ENCODE peak calls at places on chromosome 18, in seven cellular contexts. A, D, I, U, H, G and W are unnamed samples.
A peak's percentile ranks its signal among the peaks of the same experiment; 100 is the strongest.

GRCh38 chr18:55477537-55478300 is 110.3 kb downstream of the TCF4 start:
- DNase-seq in A (no peak), D (no peak), I (peak; percentile 74), U (no peak), H (peak; percentile 37), G (no peak), W (peak; percentile 20)

GRCh38 chr18:7202119-7202680 is 28.7 kb upstream of the LRRC30 start:
- DNase-seq in A (no peak), D (no peak), I (no peak), U (peak; percentile 40), H (no peak), G (no peak), W (no peak)

GRCh38 chr18:48640566-48641270 is 101.9 kb downstream of the CTIF start:
- DNase-seq in A (no peak), D (no peak), I (peak; percentile 27), U (no peak), H (no peak), G (no peak), W (no peak)

GRCh38 chr18:41713969-41714700 is 240.9 kb upstream of the PIK3C3 start:
- DNase-seq in A (no peak), D (no peak), I (no peak), U (no peak), H (no peak), G (no peak), W (no peak)

GRCh38 chr18:58682429-58683069 is 11.3 kb downstream of the MALT1 start:
- DNase-seq in A (no peak), D (peak; percentile 60), I (peak; percentile 76), U (no peak), H (no peak), G (no peak), W (no peak)

GRCh38 chr18:35661483-35662146 is 80.1 kb downstream of the GALNT1 start:
- DNase-seq in A (no peak), D (no peak), I (peak; percentile 4), U (peak; percentile 8), H (peak; percentile 18), G (no peak), W (no peak)

GRCh38 chr18:46387426-46388131 is 269.4 kb downstream of the LOXHD1 start:
- DNase-seq in A (no peak), D (no peak), I (peak; percentile 14), U (peak; percentile 38), H (no peak), G (peak; percentile 67), W (no peak)

GRCh38 chr18:5180254-5180653 is 16.8 kb downstream of the AKAIN1 start:
- DNase-seq in A (no peak), D (no peak), I (no peak), U (no peak), H (no peak), G (no peak), W (no peak)

GRCh38 chr18:61850756-61851155 is 42.1 kb downstream of the RNF152 start:
- DNase-seq in A (no peak), D (no peak), I (no peak), U (no peak), H (no peak), G (no peak), W (no peak)

GRCh38 chr18:12246849-12247808 is 7.0 kb upstream of the CIDEA start:
- DNase-seq in A (no peak), D (peak; percentile 50), I (no peak), U (peak; percentile 63), H (no peak), G (no peak), W (peak; percentile 22)

GRCh38 chr18:54671291-54671881 is 80.3 kb downstream of the DYNAP start:
- DNase-seq in A (peak; percentile 48), D (peak; percentile 21), I (peak; percentile 33), U (peak; percentile 39), H (peak; percentile 27), G (no peak), W (no peak)

GRCh38 chr18:48801728-48802542 is 148.8 kb downstream of the SMAD7 start:
- DNase-seq in A (no peak), D (no peak), I (no peak), U (no peak), H (no peak), G (peak; percentile 6), W (peak; percentile 25)

GRCh38 chr18:66635342-66635741 is 31.5 kb upstream of the CDH19 start:
- DNase-seq in A (no peak), D (no peak), I (no peak), U (no peak), H (no peak), G (no peak), W (no peak)

GRCh38 chr18:79510046-79510685 is 114.4 kb downstream of the NFATC1 start:
- DNase-seq in A (no peak), D (no peak), I (no peak), U (no peak), H (no peak), G (no peak), W (no peak)

GRCh38 chr18:12296087-12296403 is 12.0 kb upstream of the TUBB6 start:
- DNase-seq in A (no peak), D (no peak), I (peak; percentile 28), U (no peak), H (no peak), G (no peak), W (peak; percentile 31)

GRCh38 chr18:13618760-13619438 is 107.5 kb downstream of the FAM210A start:
- DNase-seq in A (no peak), D (no peak), I (no peak), U (no peak), H (no peak), G (no peak), W (no peak)

GRCh38 chr18:9613550-9614400 is 584 bp downstream of the PPP4R1 start:
- DNase-seq in A (no peak), D (peak; percentile 52), I (peak; percentile 58), U (peak; percentile 80), H (peak; percentile 64), G (peak; percentile 62), W (peak; percentile 56)
- TF ChIP-seq CTCF in A (no peak), D (no peak), I (no peak), U (peak; percentile 13), H (peak; percentile 23), G (no peak), W (no peak)

DNA sequence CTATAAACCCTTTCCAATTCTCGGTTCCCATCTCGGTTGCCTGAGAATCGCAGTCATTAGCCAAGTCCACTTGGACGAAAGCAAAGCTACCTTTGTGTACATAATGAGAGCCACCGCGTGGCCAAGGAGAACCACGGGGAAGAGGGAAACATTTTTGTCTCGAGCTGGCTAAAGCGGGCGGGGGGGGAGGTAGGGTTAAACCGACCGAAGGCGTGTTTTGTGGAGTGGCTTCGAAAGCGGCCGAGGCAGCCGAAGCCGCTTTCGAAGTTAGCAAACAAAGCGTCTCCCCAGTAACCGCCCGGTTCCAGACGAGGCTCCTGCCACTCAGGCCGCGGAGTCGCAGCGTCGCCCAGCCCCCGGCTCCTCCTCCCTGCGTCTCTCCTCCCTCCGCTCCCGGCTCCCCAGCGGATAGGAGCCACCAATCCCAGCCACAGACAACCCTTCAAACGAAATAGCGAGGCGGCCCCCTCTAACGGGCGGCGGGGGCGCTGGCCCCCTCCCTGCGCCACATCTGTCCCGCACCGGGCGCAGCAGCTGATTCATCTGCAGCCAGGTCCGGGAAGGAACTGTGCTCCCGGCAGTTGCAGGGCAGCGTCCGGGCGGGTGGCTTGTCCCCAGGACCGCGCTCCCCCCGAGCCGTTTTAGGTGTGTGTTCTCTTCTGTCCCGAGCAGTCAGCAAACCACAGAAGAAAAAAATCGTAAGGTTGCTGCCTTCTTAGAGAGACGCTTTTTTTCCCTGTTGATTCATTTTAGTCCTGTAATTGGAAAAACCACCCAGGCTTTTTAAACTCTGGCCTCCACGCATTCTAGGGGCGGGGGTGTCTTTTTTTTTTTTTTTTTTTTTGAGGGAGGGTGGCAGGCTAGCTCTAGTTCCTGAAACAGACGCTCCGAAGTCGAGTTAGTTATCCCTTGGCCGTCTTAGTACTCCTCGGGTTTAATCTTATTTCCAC is 1.8 kb upstream of the TGIF1 start:
- DNase-seq in A (peak; percentile 67), D (peak; percentile 95), I (peak; percentile 97), U (peak; percentile 88), H (peak; percentile 84), G (peak; percentile 96), W (peak; percentile 92)
- TF ChIP-seq CTCF in A (peak; percentile 3), D (peak; percentile 19), I (peak; percentile 21), U (peak; percentile 26), H (peak; percentile 25), G (no peak), W (no peak)

GRCh38 chr18:22560797-22561196 is 143.1 kb upstream of the CTAGE1 start:
- DNase-seq in A (no peak), D (no peak), I (no peak), U (no peak), H (no peak), G (no peak), W (no peak)

GRCh38 chr18:22564036-22564435 is 146.3 kb upstream of the CTAGE1 start:
- DNase-seq in A (no peak), D (no peak), I (peak; percentile 98), U (no peak), H (no peak), G (no peak), W (no peak)

GRCh38 chr18:22559414-22560282 is 141.9 kb upstream of the CTAGE1 start:
- DNase-seq in A (peak; percentile 20), D (peak; percentile 59), I (peak; percentile 79), U (peak; percentile 74), H (peak; percentile 46), G (peak; percentile 10), W (peak; percentile 36)

GRCh38 chr18:22560283-22560627 is 142.5 kb upstream of the CTAGE1 start:
- DNase-seq in A (no peak), D (no peak), I (no peak), U (no peak), H (no peak), G (no peak), W (no peak)

DNA sequence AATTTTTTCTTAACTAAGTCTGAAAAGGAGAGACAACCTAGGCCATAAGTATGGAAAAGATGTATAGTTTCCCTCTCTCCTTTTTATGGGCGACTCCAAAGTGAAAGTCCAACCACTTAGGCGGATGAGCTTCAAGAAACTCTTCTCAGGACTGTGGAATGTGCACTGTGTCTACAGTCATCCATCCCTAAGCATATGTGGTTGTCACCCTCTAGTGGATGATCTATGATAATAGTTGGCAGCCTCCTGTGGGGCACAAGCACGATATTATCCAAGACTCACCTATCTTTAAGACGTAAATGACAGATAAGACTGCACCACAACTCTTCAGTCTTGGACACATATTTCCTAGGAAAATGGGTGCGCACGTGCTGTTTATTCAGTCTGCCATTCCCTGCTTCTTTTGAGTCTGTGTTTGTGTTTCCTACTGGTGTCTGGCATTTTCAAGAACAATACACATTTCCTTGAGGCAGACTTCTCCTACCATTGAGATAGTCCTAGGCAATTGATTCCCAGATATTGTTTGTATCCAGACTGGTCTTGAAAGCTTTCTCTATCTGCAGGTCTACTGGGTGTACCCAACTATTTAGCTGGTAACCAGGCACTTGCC is 145.5 kb upstream of the CTAGE1 start:
- DNase-seq in A (no peak), D (peak; percentile 86), I (peak; percentile 95), U (peak; percentile 56), H (peak; percentile 75), G (peak; percentile 18), W (peak; percentile 21)
- TF ChIP-seq CTCF in A (peak; percentile 78), D (peak; percentile 74), I (peak; percentile 70), U (peak; percentile 84), H (peak; percentile 66), G (peak; percentile 61), W (peak; percentile 60)

DNA sequence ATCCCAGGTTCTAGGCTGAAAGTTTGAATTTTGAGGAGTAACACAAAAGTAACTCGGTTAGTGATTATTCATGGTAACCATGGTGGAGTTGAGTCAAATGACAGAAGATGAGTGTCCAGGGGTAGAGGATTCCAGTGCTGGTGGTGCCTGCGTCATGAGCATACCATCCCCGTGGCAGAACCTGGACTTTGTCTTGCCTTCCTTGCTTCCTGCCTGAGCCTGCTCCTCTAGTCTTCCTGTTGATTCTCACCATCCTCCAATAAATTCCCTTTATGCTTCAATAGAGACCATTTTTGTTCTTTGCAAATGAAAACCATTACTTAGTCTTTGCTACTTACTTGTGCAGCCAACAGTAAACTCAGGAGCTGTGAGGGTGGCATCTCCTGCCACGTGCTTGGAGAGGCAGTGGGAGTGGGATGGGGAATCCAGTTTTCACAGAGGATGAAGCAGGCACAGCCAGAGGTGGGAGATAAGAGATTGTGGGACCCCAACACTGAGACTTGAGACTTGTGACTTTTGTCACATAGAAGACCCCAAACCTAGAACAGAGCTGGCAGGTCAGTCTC is 4.1 kb upstream of the YES1 start:
- DNase-seq in A (no peak), D (no peak), I (no peak), U (no peak), H (no peak), G (no peak), W (no peak)
- TF ChIP-seq CTCF in A (no peak), D (no peak), I (no peak), U (no peak), H (no peak), G (no peak), W (no peak)